ENCODE peak calls at places on chromosomes 4 and X, in eight cellular contexts. E is A549, K is HepG2, A is SK-N-SH, I is endothelial cell of umbilical vein, D is HCT116, O is H1, V is K562. C is an unnamed sample.

GRCh38 chrX:110363241-110363640 is 4.6 kb downstream of the RTL9 start:
- DNase-seq in E (no peak), K (no peak), A (no peak), I (no peak), D (no peak), O (no peak), V (peak), C (no peak)

GRCh38 chr4:105207386-105207785 is 60.7 kb downstream of the TET2 start:
- DNase-seq in E (no peak), K (no peak), A (no peak), I (no peak), D (no peak), O (no peak), V (no peak), C (no peak)

GRCh38 chrX:11470231-11470630 is 177.0 kb downstream of the AMELX start:
- DNase-seq in E (no peak), K (no peak), A (no peak), I (peak), D (no peak), O (no peak), V (no peak), C (no peak)

GRCh38 chr4:152572417-152573086 is 36.7 kb upstream of the FBXW7 start:
- DNase-seq in E (no peak), K (no peak), A (no peak), I (peak), D (no peak), O (no peak), V (no peak), C (peak)

GRCh38 chrX:40152706-40153334 is 55.1 kb upstream of the BCOR start:
- DNase-seq in E (peak), K (no peak), A (peak), I (no peak), D (no peak), O (no peak), V (no peak), C (peak)

GRCh38 chrX:155056877-155057792 is 13.8 kb downstream of the CMC4 start:
- DNase-seq in E (peak), K (peak), A (peak), I (peak), D (peak), O (peak), V (peak), C (peak)

GRCh38 chrX:137195991-137196390 is 162.2 kb upstream of the GPR101 start:
- DNase-seq in E (no peak), K (no peak), A (no peak), I (no peak), D (no peak), O (no peak), V (no peak), C (no peak)

GRCh38 chr4:126991965-126992364 is 640.8 kb upstream of the INTU start:
- DNase-seq in E (no peak), K (no peak), A (no peak), I (no peak), D (no peak), O (no peak), V (no peak), C (no peak)

GRCh38 chr4:138163171-138163570 is 79.0 kb downstream of the SLC7A11 start:
- DNase-seq in E (no peak), K (no peak), A (no peak), I (no peak), D (no peak), O (no peak), V (no peak), C (no peak)

GRCh38 chr4:91840359-91840758 is 463.4 kb upstream of the GRID2 start:
- DNase-seq in E (no peak), K (peak), A (no peak), I (no peak), D (no peak), O (no peak), V (no peak), C (no peak)

GRCh38 chrX:112536544-112536943 is 143.2 kb downstream of the LHFPL1 start:
- DNase-seq in E (no peak), K (no peak), A (no peak), I (no peak), D (no peak), O (peak), V (no peak), C (no peak)

GRCh38 chr4:168486961-168487820 is 6.9 kb upstream of the DDX60L start:
- DNase-seq in E (peak), K (no peak), A (no peak), I (no peak), D (peak), O (no peak), V (no peak), C (peak)

GRCh38 chr4:101346562-101347266 is 612 bp downstream of the PPP3CA start:
- DNase-seq in E (peak), K (peak), A (no peak), I (peak), D (no peak), O (no peak), V (peak), C (no peak)

GRCh38 chrX:87140800-87141483 is 376.7 kb upstream of the KLHL4 start:
- DNase-seq in E (no peak), K (no peak), A (no peak), I (no peak), D (no peak), O (no peak), V (no peak), C (no peak)

GRCh38 chrX:153882557-153882956 is 3.4 kb downstream of the L1CAM start:
- DNase-seq in E (no peak), K (peak), A (no peak), I (no peak), D (no peak), O (no peak), V (no peak), C (no peak)

GRCh38 chr4:76197971-76198410 is 15.6 kb downstream of the SCARB2 start:
- DNase-seq in E (no peak), K (no peak), A (peak), I (no peak), D (no peak), O (no peak), V (no peak), C (peak)

GRCh38 chrX:121308276-121308805 is 260.9 kb downstream of the GLUD2 start:
- DNase-seq in E (peak), K (peak), A (peak), I (no peak), D (peak), O (no peak), V (peak), C (peak)

GRCh38 chr4:81688085-81688484 is 216.4 kb upstream of the RASGEF1B start:
- DNase-seq in E (no peak), K (no peak), A (no peak), I (no peak), D (no peak), O (no peak), V (no peak), C (no peak)

GRCh38 chr4:82247171-82247570 is 126.6 kb downstream of the HNRNPD start:
- DNase-seq in E (no peak), K (no peak), A (no peak), I (no peak), D (no peak), O (no peak), V (no peak), C (no peak)

GRCh38 chrX:125150231-125150630 is 169.4 kb upstream of the TEX13C start:
- DNase-seq in E (no peak), K (no peak), A (no peak), I (no peak), D (no peak), O (no peak), V (no peak), C (no peak)

GRCh38 chr4:82429728-82430192 is 502 bp downstream of the HNRNPDL start:
- DNase-seq in E (no peak), K (no peak), A (no peak), I (no peak), D (no peak), O (no peak), V (no peak), C (no peak)

GRCh38 chr4:61572160-61572559 is 372.0 kb downstream of the ADGRL3 start:
- DNase-seq in E (no peak), K (no peak), A (no peak), I (no peak), D (no peak), O (no peak), V (no peak), C (peak)

GRCh38 chrX:47991263-47992092 is 12.3 kb downstream of the ZNF182 start:
- DNase-seq in E (no peak), K (no peak), A (no peak), I (no peak), D (no peak), O (no peak), V (no peak), C (peak)

GRCh38 chrX:2464677-2465166 is 36.1 kb downstream of the DHRSX start:
- DNase-seq in E (peak), K (no peak), A (no peak), I (no peak), D (peak), O (no peak), V (peak), C (peak)

GRCh38 chr4:157655101-157655818 is 434.7 kb downstream of the GRIA2 start:
- DNase-seq in E (no peak), K (no peak), A (no peak), I (no peak), D (no peak), O (no peak), V (no peak), C (no peak)

GRCh38 chrX:42538405-42538804 is 239.6 kb downstream of the PPP1R2C start:
- DNase-seq in E (no peak), K (peak), A (no peak), I (no peak), D (no peak), O (no peak), V (no peak), C (no peak)

GRCh38 chr4:175369087-175369486 is 443.0 kb downstream of the GPM6A start:
- DNase-seq in E (no peak), K (no peak), A (no peak), I (no peak), D (no peak), O (no peak), V (no peak), C (no peak)

GRCh38 chrX:37817579-37817978 is 29.8 kb downstream of the DYNLT3 start:
- DNase-seq in E (no peak), K (no peak), A (no peak), I (no peak), D (no peak), O (no peak), V (no peak), C (no peak)
- H3K4me3 ChIP-seq in E (no peak), K (no peak), A (no peak), I (no peak), D (no peak), O (no peak), V (no peak), C (no peak)

GRCh38 chr4:45453258-45453841 is 670.5 kb downstream of the GABRG1 start:
- DNase-seq in E (no peak), K (peak), A (peak), I (no peak), D (no peak), O (no peak), V (no peak), C (peak)
- TF ChIP-seq MAX in E (no peak), K (no peak), A (no peak), I (no peak), D (no peak), O (no peak), V (no peak), C (no peak)

DNA sequence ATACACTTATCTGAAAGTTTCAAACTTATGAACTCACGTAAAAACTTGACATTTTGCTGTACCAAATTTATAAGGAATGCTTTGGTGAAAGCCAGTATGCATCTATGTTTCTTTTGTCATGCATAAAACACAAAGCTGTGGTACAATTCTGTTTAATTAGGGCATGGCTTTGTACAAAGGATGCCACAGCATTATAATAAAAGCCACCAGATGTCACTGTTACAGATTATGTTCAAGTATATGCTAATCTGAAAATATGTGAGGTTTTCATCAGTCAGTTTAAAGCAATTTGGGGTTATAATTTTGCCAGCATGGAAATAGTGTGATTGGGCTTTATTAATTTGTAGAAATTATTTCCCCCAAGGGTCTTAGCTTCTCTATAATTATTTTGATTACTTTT is 69.0 kb downstream of the ATOH1 start:
- DNase-seq in E (peak), K (peak), A (peak), I (peak), D (peak), O (no peak), V (no peak), C (peak)
- TF ChIP-seq CTCF in E (peak), K (peak), A (peak), I (peak), D (peak), O (peak), V (peak), C (peak)

DNA sequence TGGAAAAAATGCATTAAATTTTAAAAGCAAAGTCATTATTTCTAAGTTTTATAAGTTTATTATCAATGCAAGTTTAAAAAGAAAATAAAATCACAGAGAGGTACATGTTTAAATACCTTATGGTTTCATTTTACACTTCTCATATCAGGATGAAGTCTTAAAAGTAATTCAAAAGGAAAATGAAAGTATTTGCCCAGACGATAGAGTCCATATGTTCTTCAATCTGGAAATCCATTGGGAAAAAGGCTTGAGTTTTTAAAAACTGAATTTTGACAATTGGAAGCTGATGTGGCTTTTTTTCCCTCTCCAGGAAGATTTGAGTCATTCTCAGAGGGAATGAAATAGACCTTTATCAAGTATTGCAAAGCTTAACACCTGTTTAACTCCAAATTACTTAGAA is 37.1 kb downstream of the MAB21L2 start:
- DNase-seq in E (no peak), K (no peak), A (no peak), I (no peak), D (no peak), O (no peak), V (no peak), C (no peak)
- H3K4me3 ChIP-seq in E (no peak), K (no peak), A (no peak), I (no peak), D (no peak), O (no peak), V (no peak), C (no peak)

GRCh38 chrX:68931345-68931744 is 102.5 kb downstream of the EFNB1 start:
- DNase-seq in E (no peak), K (no peak), A (no peak), I (no peak), D (no peak), O (no peak), V (no peak), C (no peak)

GRCh38 chrX:68930576-68931317 is 101.9 kb downstream of the EFNB1 start:
- DNase-seq in E (no peak), K (no peak), A (no peak), I (no peak), D (no peak), O (no peak), V (no peak), C (no peak)

GRCh38 chrX:68928401-68928800 is 99.6 kb downstream of the EFNB1 start:
- DNase-seq in E (no peak), K (no peak), A (no peak), I (no peak), D (no peak), O (no peak), V (no peak), C (no peak)

GRCh38 chrX:68929332-68930150 is 100.7 kb downstream of the EFNB1 start:
- DNase-seq in E (no peak), K (no peak), A (no peak), I (peak), D (peak), O (no peak), V (no peak), C (no peak)

DNA sequence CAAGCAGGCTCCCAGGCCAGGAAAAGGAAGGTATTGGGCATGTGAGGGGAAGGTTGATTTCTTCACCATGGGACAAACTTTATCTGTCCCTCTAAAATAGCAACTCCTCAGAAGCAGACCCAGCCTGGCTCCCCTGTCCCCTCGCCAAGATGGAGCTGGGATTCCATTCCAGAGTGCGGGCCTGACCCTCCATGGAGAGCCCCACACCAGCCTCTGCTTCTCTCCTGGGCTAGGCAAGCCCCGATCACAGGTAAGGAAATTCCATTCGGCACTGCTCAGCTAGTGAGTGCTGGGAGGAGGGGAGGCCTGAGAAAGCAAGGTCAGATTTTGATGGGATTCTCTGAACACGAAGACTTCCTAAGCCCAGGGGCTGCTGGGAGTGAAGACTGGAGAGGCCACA is 98.4 kb downstream of the EFNB1 start:
- DNase-seq in E (no peak), K (no peak), A (no peak), I (no peak), D (no peak), O (no peak), V (no peak), C (no peak)
- TF ChIP-seq MAX in E (no peak), K (no peak), A (no peak), I (no peak), D (no peak), O (no peak), V (no peak), C (no peak)

GRCh38 chrX:20393944-20394343 is 127.2 kb upstream of the RPS6KA3 start:
- DNase-seq in E (no peak), K (peak), A (no peak), I (no peak), D (no peak), O (no peak), V (no peak), C (no peak)

GRCh38 chrX:20397587-20397986 is 130.9 kb upstream of the RPS6KA3 start:
- DNase-seq in E (no peak), K (peak), A (no peak), I (no peak), D (no peak), O (no peak), V (no peak), C (no peak)

DNA sequence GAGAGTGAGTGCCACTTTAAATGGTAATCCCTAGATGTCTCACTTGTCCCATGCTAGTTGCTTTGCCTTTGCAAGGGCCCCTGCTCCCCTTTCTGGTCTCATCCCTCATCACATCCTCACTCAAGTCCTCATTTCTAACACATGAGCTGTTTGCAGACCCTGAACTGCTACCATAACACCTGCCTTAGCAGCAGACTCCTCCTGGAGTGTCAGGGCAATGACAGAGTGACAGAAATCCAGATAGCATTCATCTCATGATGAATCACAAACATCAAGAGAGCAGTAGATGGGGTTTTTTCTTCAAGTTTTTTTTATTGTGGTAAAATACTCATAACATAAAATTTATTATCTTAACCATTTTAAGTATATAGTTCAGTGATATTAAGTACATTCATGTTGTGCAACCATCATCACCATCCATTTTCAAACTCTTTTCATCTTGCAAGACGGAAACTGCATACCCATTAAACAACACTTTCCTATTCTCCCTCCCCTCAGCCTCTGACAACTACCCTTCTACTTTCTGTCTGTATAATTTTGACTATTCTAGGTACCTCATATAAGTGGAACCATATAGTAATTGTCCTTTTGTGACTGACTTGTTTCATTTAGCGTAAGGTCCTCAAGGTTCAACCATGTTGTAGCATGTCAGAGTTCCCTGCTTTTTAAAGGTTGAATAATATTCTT is 133.2 kb upstream of the RPS6KA3 start:
- DNase-seq in E (no peak), K (no peak), A (no peak), I (no peak), D (no peak), O (no peak), V (no peak), C (no peak)
- TF ChIP-seq CTCF in E (no peak), K (no peak), A (no peak), I (no peak), D (no peak), O (no peak), V (no peak), C (no peak)

GRCh38 chr4:140277576-140277975 is 95.9 kb upstream of the SCOC start:
- DNase-seq in E (no peak), K (no peak), A (no peak), I (peak), D (no peak), O (no peak), V (no peak), C (no peak)
- H3K4me3 ChIP-seq in E (no peak), K (no peak), A (no peak), I (no peak), D (no peak), O (no peak), V (no peak), C (no peak)

DNA sequence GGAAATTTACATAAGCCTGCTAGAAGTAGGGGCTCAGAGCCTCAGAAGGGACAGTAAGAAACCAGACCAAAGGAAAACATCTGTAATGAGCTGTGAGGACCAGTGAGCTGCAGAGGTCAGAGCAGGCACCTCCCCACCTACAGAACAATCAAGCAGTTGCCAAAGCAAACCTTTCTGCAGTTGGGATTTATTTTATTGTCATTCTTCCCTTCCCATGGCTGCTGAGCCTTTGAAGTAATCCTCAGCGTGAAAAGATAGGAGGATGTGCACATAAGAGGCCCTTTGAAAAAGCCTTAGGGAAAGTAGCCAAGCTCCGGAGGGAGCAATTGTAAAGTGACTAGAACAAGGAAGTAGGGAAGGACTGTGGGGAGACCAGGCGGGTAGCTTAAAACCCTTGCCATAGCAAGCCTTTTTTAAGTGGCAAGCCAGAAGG is 89.3 kb upstream of the TSPAN5 start:
- DNase-seq in E (no peak), K (no peak), A (no peak), I (peak), D (peak), O (no peak), V (no peak), C (no peak)
- TF ChIP-seq MAX in E (no peak), K (no peak), A (no peak), I (no peak), D (no peak), O (no peak), V (no peak), C (no peak)